ENCODE peak calls at places on chromosome 15, in seven cellular contexts. One of them, this sample, is unnamed.

GRCh38 chr15:31905054-31905453 is 125.3 kb upstream of the CHRNA7 start:
- DNase-seq in tibial nerve: no peak
- DNase-seq in H9: peak; percentile 67
- DNase-seq in dorsolateral prefrontal cortex: no peak
- DNase-seq in AG04450: no peak
- DNase-seq in IMR-90: no peak
- DNase-seq in transverse colon: peak; percentile 84
- DNase-seq in this sample: no peak

GRCh38 chr15:82128401-82129143 is 82.8 kb upstream of the MEX3B start:
- DNase-seq in H9: no peak
- DNase-seq in AG04450: no peak
- DNase-seq in dorsolateral prefrontal cortex: no peak
- DNase-seq in IMR-90: peak; percentile 56
- DNase-seq in transverse colon: no peak
- DNase-seq in tibial nerve: no peak
- DNase-seq in this sample: no peak

GRCh38 chr15:56325186-56325585 is 40.0 kb upstream of the TEX9 start:
- DNase-seq in H9: no peak
- DNase-seq in transverse colon: no peak
- DNase-seq in AG04450: no peak
- DNase-seq in IMR-90: peak; percentile 33
- DNase-seq in dorsolateral prefrontal cortex: no peak
- DNase-seq in tibial nerve: no peak
- DNase-seq in this sample: no peak

GRCh38 chr15:63353887-63354286 is 27.8 kb downstream of the CA12 start:
- DNase-seq in H9: no peak
- DNase-seq in AG04450: no peak
- DNase-seq in tibial nerve: no peak
- DNase-seq in IMR-90: no peak
- DNase-seq in dorsolateral prefrontal cortex: no peak
- DNase-seq in transverse colon: peak; percentile 54
- DNase-seq in this sample: no peak

GRCh38 chr15:45458746-45459403 is 63.7 kb downstream of the SLC30A4 start:
- DNase-seq in tibial nerve: peak; percentile 91
- DNase-seq in H9: peak; percentile 53
- DNase-seq in IMR-90: peak; percentile 37
- DNase-seq in transverse colon: peak; percentile 84
- DNase-seq in AG04450: no peak
- DNase-seq in dorsolateral prefrontal cortex: peak; percentile 55
- DNase-seq in this sample: no peak

GRCh38 chr15:65327651-65328393 is 23.3 kb downstream of the RNU5B-1 start:
- DNase-seq in IMR-90: no peak
- DNase-seq in tibial nerve: no peak
- DNase-seq in dorsolateral prefrontal cortex: no peak
- DNase-seq in H9: no peak
- DNase-seq in AG04450: no peak
- DNase-seq in transverse colon: no peak
- DNase-seq in this sample: no peak

GRCh38 chr15:39556461-39556860 is 24.4 kb upstream of the THBS1 start:
- DNase-seq in IMR-90: peak; percentile 81
- DNase-seq in tibial nerve: no peak
- DNase-seq in dorsolateral prefrontal cortex: no peak
- DNase-seq in AG04450: peak; percentile 75
- DNase-seq in transverse colon: no peak
- DNase-seq in H9: no peak
- DNase-seq in this sample: peak; percentile 40

GRCh38 chr15:78317145-78317836 is 17.9 kb upstream of the SKIC8 start:
- DNase-seq in AG04450: no peak
- DNase-seq in IMR-90: no peak
- DNase-seq in transverse colon: peak; percentile 56
- DNase-seq in tibial nerve: no peak
- DNase-seq in dorsolateral prefrontal cortex: no peak
- DNase-seq in H9: no peak
- DNase-seq in this sample: no peak

GRCh38 chr15:92097473-92098178 is 244.1 kb downstream of the SLCO3A1 start:
- DNase-seq in AG04450: peak; percentile 16
- DNase-seq in transverse colon: peak; percentile 46
- DNase-seq in IMR-90: peak; percentile 46
- DNase-seq in H9: peak; percentile 85
- DNase-seq in dorsolateral prefrontal cortex: no peak
- DNase-seq in tibial nerve: peak; percentile 46
- DNase-seq in this sample: no peak

GRCh38 chr15:43483306-43484128 is 9.4 kb downstream of the TP53BP1 start:
- DNase-seq in AG04450: no peak
- DNase-seq in IMR-90: no peak
- DNase-seq in transverse colon: no peak
- DNase-seq in tibial nerve: no peak
- DNase-seq in H9: no peak
- DNase-seq in dorsolateral prefrontal cortex: no peak
- DNase-seq in this sample: no peak

GRCh38 chr15:93333826-93334225 is 244.8 kb upstream of the RGMA start:
- DNase-seq in transverse colon: no peak
- DNase-seq in IMR-90: no peak
- DNase-seq in tibial nerve: peak; percentile 8
- DNase-seq in dorsolateral prefrontal cortex: no peak
- DNase-seq in H9: peak; percentile 38
- DNase-seq in AG04450: no peak
- DNase-seq in this sample: no peak

GRCh38 chr15:44798815-44799214 is 62.5 kb downstream of the TRIM69 start:
- DNase-seq in tibial nerve: no peak
- DNase-seq in H9: no peak
- DNase-seq in transverse colon: no peak
- DNase-seq in IMR-90: no peak
- DNase-seq in AG04450: no peak
- DNase-seq in dorsolateral prefrontal cortex: no peak
- DNase-seq in this sample: no peak

GRCh38 chr15:94416829-94417228 is 185.5 kb downstream of the MCTP2 start:
- DNase-seq in transverse colon: no peak
- DNase-seq in tibial nerve: no peak
- DNase-seq in H9: no peak
- DNase-seq in dorsolateral prefrontal cortex: no peak
- DNase-seq in IMR-90: no peak
- DNase-seq in AG04450: no peak
- DNase-seq in this sample: no peak

GRCh38 chr15:101063891-101064794 is 145.0 kb downstream of the LRRK1 start:
- DNase-seq in H9: peak; percentile 26
- DNase-seq in dorsolateral prefrontal cortex: no peak
- DNase-seq in IMR-90: no peak
- DNase-seq in transverse colon: peak; percentile 7
- DNase-seq in AG04450: no peak
- DNase-seq in tibial nerve: peak; percentile 27
- DNase-seq in this sample: no peak

GRCh38 chr15:36428102-36428845 is 151.2 kb upstream of the CDIN1 start:
- DNase-seq in H9: no peak
- DNase-seq in transverse colon: no peak
- DNase-seq in IMR-90: peak; percentile 100
- DNase-seq in AG04450: peak; percentile 98
- DNase-seq in dorsolateral prefrontal cortex: no peak
- DNase-seq in tibial nerve: peak; percentile 5
- DNase-seq in this sample: no peak

GRCh38 chr15:67240235-67241131 is 14.0 kb downstream of the AAGAB start:
- DNase-seq in H9: no peak
- DNase-seq in tibial nerve: no peak
- DNase-seq in dorsolateral prefrontal cortex: no peak
- DNase-seq in transverse colon: peak; percentile 41
- DNase-seq in IMR-90: no peak
- DNase-seq in AG04450: no peak
- DNase-seq in this sample: no peak

GRCh38 chr15:82595203-82595602 is 52.0 kb downstream of the CPEB1 start:
- DNase-seq in transverse colon: no peak
- DNase-seq in AG04450: no peak
- DNase-seq in tibial nerve: no peak
- DNase-seq in H9: no peak
- DNase-seq in dorsolateral prefrontal cortex: no peak
- DNase-seq in IMR-90: no peak
- DNase-seq in this sample: no peak

GRCh38 chr15:31202953-31203352 is 101.4 kb upstream of the TRPM1 start:
- DNase-seq in transverse colon: no peak
- DNase-seq in IMR-90: no peak
- DNase-seq in H9: no peak
- DNase-seq in AG04450: no peak
- DNase-seq in tibial nerve: no peak
- DNase-seq in dorsolateral prefrontal cortex: no peak
- DNase-seq in this sample: no peak

GRCh38 chr15:41337631-41338522 is 5.2 kb downstream of the NUSAP1 start:
- DNase-seq in transverse colon: no peak
- DNase-seq in dorsolateral prefrontal cortex: no peak
- DNase-seq in IMR-90: no peak
- DNase-seq in AG04450: no peak
- DNase-seq in H9: no peak
- DNase-seq in tibial nerve: no peak
- DNase-seq in this sample: no peak

GRCh38 chr15:64009798-64010241 is 36.5 kb downstream of the DAPK2 start:
- DNase-seq in AG04450: no peak
- DNase-seq in dorsolateral prefrontal cortex: no peak
- DNase-seq in tibial nerve: no peak
- DNase-seq in H9: no peak
- DNase-seq in transverse colon: no peak
- DNase-seq in IMR-90: peak; percentile 16
- DNase-seq in this sample: no peak

GRCh38 chr15:100786901-100787566 is 92.6 kb upstream of the ALDH1A3 start:
- DNase-seq in H9: no peak
- DNase-seq in tibial nerve: no peak
- DNase-seq in transverse colon: no peak
- DNase-seq in AG04450: no peak
- DNase-seq in IMR-90: no peak
- DNase-seq in dorsolateral prefrontal cortex: no peak
- DNase-seq in this sample: peak; percentile 87

GRCh38 chr15:61871926-61872522 is 188.2 kb downstream of the VPS13C start:
- DNase-seq in dorsolateral prefrontal cortex: no peak
- DNase-seq in AG04450: no peak
- DNase-seq in IMR-90: peak; percentile 20
- DNase-seq in H9: no peak
- DNase-seq in tibial nerve: no peak
- DNase-seq in transverse colon: no peak
- DNase-seq in this sample: no peak

GRCh38 chr15:53758412-53758811 is 1.1 kb downstream of the WDR72 start:
- DNase-seq in IMR-90: no peak
- DNase-seq in AG04450: no peak
- DNase-seq in dorsolateral prefrontal cortex: no peak
- DNase-seq in transverse colon: no peak
- DNase-seq in tibial nerve: no peak
- DNase-seq in H9: no peak
- DNase-seq in this sample: no peak

GRCh38 chr15:53753813-53754212 is 5.7 kb downstream of the WDR72 start:
- DNase-seq in H9: no peak
- DNase-seq in tibial nerve: no peak
- DNase-seq in dorsolateral prefrontal cortex: no peak
- DNase-seq in IMR-90: no peak
- DNase-seq in transverse colon: no peak
- DNase-seq in AG04450: no peak
- DNase-seq in this sample: no peak

GRCh38 chr15:53759333-53759975 is at the start of gene WDR72:
- DNase-seq in dorsolateral prefrontal cortex: no peak
- DNase-seq in transverse colon: peak; percentile 17
- DNase-seq in IMR-90: no peak
- DNase-seq in tibial nerve: no peak
- DNase-seq in AG04450: no peak
- DNase-seq in H9: peak; percentile 81
- DNase-seq in this sample: no peak

GRCh38 chr15:53762916-53763315 is 3.5 kb upstream of the WDR72 start:
- DNase-seq in dorsolateral prefrontal cortex: no peak
- DNase-seq in AG04450: no peak
- DNase-seq in tibial nerve: no peak
- DNase-seq in transverse colon: no peak
- DNase-seq in H9: no peak
- DNase-seq in IMR-90: no peak
- DNase-seq in this sample: no peak

GRCh38 chr15:53757906-53758305 is 1.6 kb downstream of the WDR72 start:
- DNase-seq in transverse colon: no peak
- DNase-seq in IMR-90: no peak
- DNase-seq in tibial nerve: no peak
- DNase-seq in AG04450: no peak
- DNase-seq in dorsolateral prefrontal cortex: no peak
- DNase-seq in H9: no peak
- DNase-seq in this sample: no peak
- H3K27me3 ChIP-seq in transverse colon: peaks cover 33% of the 10 kb centered on the region
- H3K27me3 ChIP-seq in IMR-90: no peaks in the 10 kb centered on the region
- H3K27me3 ChIP-seq in tibial nerve: no peaks in the 10 kb centered on the region
- H3K27me3 ChIP-seq in AG04450: no peaks in the 10 kb centered on the region
- H3K27me3 ChIP-seq in dorsolateral prefrontal cortex: peaks cover 8% of the 10 kb centered on the region
- H3K27me3 ChIP-seq in H9: peaks cover 6% of the 10 kb centered on the region
- H3K27me3 ChIP-seq in this sample: no peaks in the 10 kb centered on the region

GRCh38 chr15:69313437-69314000 is 14.8 kb downstream of the PAQR5 start:
- DNase-seq in AG04450: no peak
- DNase-seq in transverse colon: no peak
- DNase-seq in IMR-90: no peak
- DNase-seq in dorsolateral prefrontal cortex: no peak
- DNase-seq in tibial nerve: no peak
- DNase-seq in H9: no peak
- DNase-seq in this sample: no peak
- TF ChIP-seq CTCF in AG04450: no peak
- TF ChIP-seq CTCF in transverse colon: no peak
- TF ChIP-seq CTCF in IMR-90: no peak
- TF ChIP-seq CTCF in dorsolateral prefrontal cortex: no peak
- TF ChIP-seq CTCF in tibial nerve: no peak
- TF ChIP-seq CTCF in H9: no peak
- TF ChIP-seq CTCF in this sample: no peak

GRCh38 chr15:50166216-50166615 is 15.8 kb upstream of the SLC27A2 start:
- DNase-seq in tibial nerve: no peak
- DNase-seq in H9: no peak
- DNase-seq in transverse colon: no peak
- DNase-seq in AG04450: peak; percentile 20
- DNase-seq in dorsolateral prefrontal cortex: no peak
- DNase-seq in IMR-90: peak; percentile 87
- DNase-seq in this sample: no peak

GRCh38 chr15:50163719-50164410 is 18.1 kb upstream of the SLC27A2 start:
- DNase-seq in tibial nerve: no peak
- DNase-seq in H9: no peak
- DNase-seq in IMR-90: no peak
- DNase-seq in dorsolateral prefrontal cortex: no peak
- DNase-seq in AG04450: no peak
- DNase-seq in transverse colon: no peak
- DNase-seq in this sample: no peak

GRCh38 chr15:50167112-50167511 is 14.9 kb upstream of the SLC27A2 start:
- DNase-seq in IMR-90: no peak
- DNase-seq in transverse colon: no peak
- DNase-seq in tibial nerve: no peak
- DNase-seq in dorsolateral prefrontal cortex: no peak
- DNase-seq in H9: no peak
- DNase-seq in AG04450: no peak
- DNase-seq in this sample: no peak

GRCh38 chr15:50164458-50164857 is 17.5 kb upstream of the SLC27A2 start:
- DNase-seq in tibial nerve: no peak
- DNase-seq in AG04450: no peak
- DNase-seq in transverse colon: no peak
- DNase-seq in H9: no peak
- DNase-seq in IMR-90: no peak
- DNase-seq in dorsolateral prefrontal cortex: no peak
- DNase-seq in this sample: no peak

GRCh38 chr15:50168778-50169411 is 13.1 kb upstream of the SLC27A2 start:
- DNase-seq in dorsolateral prefrontal cortex: no peak
- DNase-seq in transverse colon: no peak
- DNase-seq in H9: no peak
- DNase-seq in tibial nerve: no peak
- DNase-seq in IMR-90: no peak
- DNase-seq in AG04450: no peak
- DNase-seq in this sample: no peak
- H3K27me3 ChIP-seq in dorsolateral prefrontal cortex: no peaks in the 10 kb centered on the region
- H3K27me3 ChIP-seq in transverse colon: no peaks in the 10 kb centered on the region
- H3K27me3 ChIP-seq in H9: no peaks in the 10 kb centered on the region
- H3K27me3 ChIP-seq in tibial nerve: no peaks in the 10 kb centered on the region
- H3K27me3 ChIP-seq in IMR-90: no peaks in the 10 kb centered on the region
- H3K27me3 ChIP-seq in AG04450: no peaks in the 10 kb centered on the region
- H3K27me3 ChIP-seq in this sample: no peaks in the 10 kb centered on the region

GRCh38 chr15:90306560-90306959 is 41.1 kb downstream of the NGRN start:
- DNase-seq in dorsolateral prefrontal cortex: no peak
- DNase-seq in transverse colon: no peak
- DNase-seq in IMR-90: no peak
- DNase-seq in H9: no peak
- DNase-seq in tibial nerve: no peak
- DNase-seq in AG04450: no peak
- DNase-seq in this sample: no peak
- TF ChIP-seq CTCF in dorsolateral prefrontal cortex: no peak
- TF ChIP-seq CTCF in transverse colon: no peak
- TF ChIP-seq CTCF in IMR-90: no peak
- TF ChIP-seq CTCF in H9: no peak
- TF ChIP-seq CTCF in tibial nerve: no peak
- TF ChIP-seq CTCF in AG04450: no peak
- TF ChIP-seq CTCF in this sample: no peak